ENCODE peak calls at places on chromosome 6, in ten cellular contexts. C is heart left ventricle, K is transverse colon, I is left ventricle myocardium inferior, M is cardiac muscle cell, X is PC-9, W is neuronal stem cell, J is tibial artery, Z is AG04450, T is ovary. Y is an unnamed sample.

GRCh38 chr6:50922579-50923525 is 104.2 kb downstream of the TFAP2B start:
- DNase-seq in Z (no peak), J (no peak), T (no peak), M (no peak), K (no peak), I (no peak), C (no peak), X (no peak), W (no peak), Y (no peak)

GRCh38 chr6:126308367-126308766 is 31.5 kb upstream of the CENPW start:
- DNase-seq in X (no peak), T (no peak), M (no peak), W (no peak), K (no peak), I (no peak), C (no peak), Z (no peak), J (no peak), Y (no peak)

GRCh38 chr6:46452312-46452917 is 38.8 kb downstream of the RCAN2 start:
- DNase-seq in I (no peak), W (no peak), J (no peak), K (no peak), M (no peak), C (no peak), Z (no peak), X (no peak), T (no peak), Y (no peak)

GRCh38 chr6:39206250-39206721 is 23.0 kb downstream of the KCNK5 start:
- DNase-seq in J (no peak), Z (no peak), C (no peak), W (no peak), M (no peak), T (no peak), X (no peak), I (no peak), K (no peak), Y (no peak)

GRCh38 chr6:134938896-134939295 is 11.0 kb downstream of the ALDH8A1 start:
- DNase-seq in M (no peak), X (no peak), C (no peak), K (no peak), T (no peak), J (no peak), W (no peak), I (no peak), Z (no peak), Y (peak; percentile 34)

GRCh38 chr6:139981066-139981624 is 606.7 kb upstream of the CITED2 start:
- DNase-seq in Z (no peak), T (no peak), W (no peak), C (no peak), X (no peak), M (peak; percentile 25), K (no peak), I (no peak), J (no peak), Y (no peak)

GRCh38 chr6:2976060-2976459 is 4.7 kb upstream of the SERPINB6 start:
- DNase-seq in M (no peak), T (no peak), X (no peak), K (no peak), Z (no peak), I (no peak), W (no peak), C (no peak), J (no peak), Y (no peak)

GRCh38 chr6:33958208-33958862 is 154.5 kb upstream of the MLN start:
- DNase-seq in X (no peak), I (no peak), W (peak; percentile 43), M (no peak), C (no peak), K (no peak), J (no peak), Z (no peak), T (no peak), Y (no peak)

GRCh38 chr6:100446922-100447899 is 17.5 kb downstream of the SIM1 start:
- DNase-seq in K (no peak), Z (no peak), T (no peak), M (peak; percentile 37), C (no peak), X (no peak), J (no peak), I (no peak), W (peak; percentile 45), Y (no peak)

GRCh38 chr6:100447900-100448700 is 16.6 kb downstream of the SIM1 start:
- DNase-seq in C (no peak), K (no peak), T (no peak), I (no peak), X (no peak), W (no peak), Z (no peak), J (no peak), M (no peak), Y (no peak)

GRCh38 chr6:100449239-100449691 is 15.5 kb downstream of the SIM1 start:
- DNase-seq in X (no peak), C (no peak), W (no peak), T (no peak), M (no peak), Z (no peak), K (no peak), J (no peak), I (no peak), Y (no peak)

GRCh38 chr6:100445512-100445911 is 19.2 kb downstream of the SIM1 start:
- DNase-seq in X (no peak), W (no peak), J (no peak), Z (no peak), T (no peak), K (no peak), I (no peak), C (no peak), M (no peak), Y (no peak)

GRCh38 chr6:100446115-100446921 is 18.4 kb downstream of the SIM1 start:
- DNase-seq in T (no peak), C (no peak), K (no peak), I (no peak), J (no peak), Z (no peak), W (peak; percentile 56), X (no peak), M (no peak), Y (no peak)
- H3K27me3 ChIP-seq in T (no peaks in the 10 kb centered on the region), C (peaks cover 58% of the 10 kb centered on the region), K (peaks cover 99% of the 10 kb centered on the region), I (peaks cover 92% of the 10 kb centered on the region), J (no peaks in the 10 kb centered on the region), Z (peaks cover 76% of the 10 kb centered on the region), W (peaks cover 54% of the 10 kb centered on the region), X (no peaks in the 10 kb centered on the region), M (peaks cover 100% of the 10 kb centered on the region), Y (peaks cover 8% of the 10 kb centered on the region)

GRCh38 chr6:157294654-157295053 is 28.7 kb downstream of the TMEM242 start:
- DNase-seq in I (no peak), X (no peak), M (no peak), T (no peak), Z (no peak), K (no peak), W (no peak), C (no peak), J (no peak), Y (no peak)

GRCh38 chr6:157300436-157300835 is 22.9 kb downstream of the TMEM242 start:
- DNase-seq in K (no peak), C (no peak), Z (no peak), I (no peak), X (no peak), M (no peak), J (no peak), T (no peak), W (no peak), Y (no peak)

GRCh38 chr6:157302761-157303160 is 20.6 kb downstream of the TMEM242 start:
- DNase-seq in K (no peak), T (no peak), J (no peak), C (no peak), Z (no peak), M (no peak), X (no peak), W (no peak), I (no peak), Y (no peak)

GRCh38 chr6:157300006-157300405 is 23.3 kb downstream of the TMEM242 start:
- DNase-seq in J (no peak), Z (no peak), X (no peak), I (no peak), C (no peak), M (no peak), K (no peak), W (no peak), T (no peak), Y (no peak)

DNA sequence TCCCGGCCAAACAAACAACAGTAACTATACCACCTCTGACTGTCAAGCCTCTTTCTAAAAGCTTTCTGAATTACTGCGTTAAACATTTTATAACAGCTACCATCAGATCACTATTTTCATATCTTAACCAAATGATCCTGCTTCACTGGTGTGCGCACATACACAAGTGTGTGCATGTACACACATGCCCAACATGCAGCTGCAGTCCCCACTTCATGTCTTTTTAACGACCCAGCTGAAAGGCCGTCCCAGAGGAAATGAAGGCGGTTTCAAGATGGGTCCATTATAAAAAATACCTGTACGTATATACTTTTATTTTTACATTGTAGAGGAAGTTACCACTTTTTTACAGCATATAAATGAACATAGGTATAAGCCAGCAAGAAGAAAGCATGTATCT is 25.0 kb downstream of the TMEM242 start:
- DNase-seq in X (no peak), T (no peak), J (no peak), C (no peak), W (no peak), I (no peak), M (no peak), Z (no peak), K (no peak), Y (no peak)
- H3K27ac ChIP-seq in X (no peak overlapping the region), T (no peak overlapping the region), J (no peak overlapping the region), C (no peak overlapping the region), W (no peak overlapping the region), I (no peak overlapping the region), M (no peak overlapping the region), Z (no peak overlapping the region), K (no peak overlapping the region), Y (no peak overlapping the region)

GRCh38 chr6:109093732-109094131 is 914 bp downstream of the SESN1 start:
- DNase-seq in C (no peak), W (no peak), M (no peak), T (no peak), K (no peak), X (no peak), J (no peak), I (no peak), Z (no peak), Y (no peak)

GRCh38 chr6:109094351-109095035 is at the start of gene SESN1:
- DNase-seq in I (peak; percentile 95), W (peak; percentile 96), J (peak; percentile 96), T (peak; percentile 92), X (peak; percentile 98), M (peak; percentile 100), C (peak; percentile 98), K (peak; percentile 94), Z (peak; percentile 96), Y (peak; percentile 74)

GRCh38 chr6:109095036-109095820 is at the start of gene CEP57L1:
- DNase-seq in J (peak; percentile 98), T (peak; percentile 97), M (peak; percentile 97), W (peak; percentile 92), K (peak; percentile 98), X (peak; percentile 90), Z (peak; percentile 90), I (peak; percentile 99), C (peak; percentile 94), Y (peak; percentile 94)

GRCh38 chr6:109095821-109096084 is 446 bp downstream of the CEP57L1 start:
- DNase-seq in I (no peak), C (no peak), T (no peak), W (no peak), X (no peak), Z (no peak), K (no peak), J (no peak), M (no peak), Y (no peak)

GRCh38 chr6:109096198-109096597 is 891 bp downstream of the CEP57L1 start:
- DNase-seq in M (no peak), W (no peak), I (no peak), C (no peak), Z (no peak), X (no peak), T (no peak), J (no peak), K (no peak), Y (no peak)
- H3K4me3 ChIP-seq in M (peak overlapping the region; percentile 67), W (peak overlapping the region; percentile 59), I (peak overlapping the region; percentile 74), C (peak overlapping the region; percentile 83), Z (peak overlapping the region; percentile 93), X (peak overlapping the region; percentile 80), T (peak overlapping the region; percentile 80), J (peak overlapping the region; percentile 64), K (peak overlapping the region; percentile 62), Y (peak overlapping the region; percentile 96)

GRCh38 chr6:81003894-81004293 is 748.6 kb downstream of the TENT5A start:
- DNase-seq in Z (no peak), W (no peak), X (no peak), J (no peak), T (no peak), K (no peak), M (no peak), C (no peak), I (no peak), Y (no peak)
- H3K27me3 ChIP-seq in Z (no peaks in the 10 kb centered on the region), W (no peaks in the 10 kb centered on the region), X (no peaks in the 10 kb centered on the region), J (no peaks in the 10 kb centered on the region), T (no peaks in the 10 kb centered on the region), K (no peaks in the 10 kb centered on the region), M (no peaks in the 10 kb centered on the region), C (no peaks in the 10 kb centered on the region), I (no peaks in the 10 kb centered on the region), Y (no peaks in the 10 kb centered on the region)

Y was measured in naive thymus-derived CD4-positive, alpha-beta T cell.